ENCODE peak calls at places on chromosomes 6 and 20, in ten cellular contexts. V is GM04504, Y is AG08395, H is lower lobe of right lung, G is psoas muscle, O is chondrocyte, Q is natural killer cell, D is AML-193, W is epithelial cell of esophagus, E is T-helper 2 cell. F is an unnamed sample.

GRCh38 chr6:122553697-122554096 is 56.5 kb upstream of the PKIB start:
- DNase-seq in V (no peak), Y (no peak), H (no peak), G (no peak), O (no peak), Q (no peak), D (no peak), W (no peak), E (no peak), F (no peak)

GRCh38 chr6:4518506-4518905 is 257.7 kb upstream of the CDYL start:
- DNase-seq in V (peak; percentile 19), Y (peak; percentile 22), H (no peak), G (no peak), O (no peak), Q (no peak), D (no peak), W (peak; percentile 32), E (no peak), F (no peak)

GRCh38 chr6:133317704-133318103 is 76.5 kb downstream of the EYA4 start:
- DNase-seq in V (no peak), Y (no peak), H (no peak), G (no peak), O (no peak), Q (no peak), D (no peak), W (no peak), E (no peak), F (no peak)

GRCh38 chr6:106163966-106164877 is 78.1 kb downstream of the PRDM1 start:
- DNase-seq in V (peak; percentile 79), Y (peak; percentile 70), H (no peak), G (no peak), O (no peak), Q (peak; percentile 64), D (peak; percentile 97), W (peak; percentile 31), E (no peak), F (peak; percentile 4)

GRCh38 chr6:126720326-126720725 is 380.4 kb downstream of the CENPW start:
- DNase-seq in V (no peak), Y (no peak), H (no peak), G (no peak), O (no peak), Q (no peak), D (no peak), W (no peak), E (no peak), F (no peak)

GRCh38 chr20:6007094-6007528 is 46.7 kb downstream of the LRRN4 start:
- DNase-seq in V (no peak), Y (no peak), H (no peak), G (no peak), O (no peak), Q (no peak), D (peak; percentile 4), W (no peak), E (no peak), F (no peak)

GRCh38 chr20:11949711-11950110 is 32.0 kb downstream of the BTBD3 start:
- DNase-seq in V (no peak), Y (no peak), H (no peak), G (no peak), O (no peak), Q (no peak), D (no peak), W (no peak), E (no peak), F (no peak)

GRCh38 chr20:7924692-7925091 is 15.6 kb downstream of the HAO1 start:
- DNase-seq in V (peak; percentile 74), Y (peak; percentile 76), H (no peak), G (no peak), O (no peak), Q (no peak), D (peak; percentile 62), W (peak; percentile 90), E (no peak), F (no peak)

GRCh38 chr6:21628162-21628561 is 34.6 kb downstream of the SOX4 start:
- DNase-seq in V (no peak), Y (no peak), H (no peak), G (no peak), O (no peak), Q (no peak), D (no peak), W (no peak), E (no peak), F (no peak)

GRCh38 chr6:2970034-2970685 is 1.2 kb downstream of the SERPINB6 start:
- DNase-seq in V (no peak), Y (no peak), H (no peak), G (no peak), O (no peak), Q (no peak), D (no peak), W (no peak), E (no peak), F (no peak)

GRCh38 chr6:3796396-3796795 is 44.9 kb upstream of the PXDC1 start:
- DNase-seq in V (no peak), Y (no peak), H (no peak), G (peak; percentile 28), O (no peak), Q (no peak), D (no peak), W (peak; percentile 79), E (no peak), F (no peak)

GRCh38 chr20:5000263-5001173 is 792 bp downstream of the SLC23A2 start:
- DNase-seq in V (peak; percentile 3), Y (peak; percentile 53), H (peak; percentile 65), G (peak; percentile 50), O (no peak), Q (peak; percentile 22), D (peak; percentile 19), W (no peak), E (peak; percentile 13), F (no peak)

GRCh38 chr6:128657181-128657580 is 136.8 kb upstream of the PTPRK start:
- DNase-seq in V (no peak), Y (peak; percentile 4), H (no peak), G (no peak), O (no peak), Q (no peak), D (no peak), W (no peak), E (no peak), F (no peak)

GRCh38 chr6:88842320-88842719 is 121.1 kb downstream of the RNGTT start:
- DNase-seq in V (no peak), Y (no peak), H (no peak), G (no peak), O (no peak), Q (no peak), D (no peak), W (no peak), E (no peak), F (no peak)

GRCh38 chr6:44462797-44463770 is 75.6 kb downstream of the CDC5L start:
- DNase-seq in V (no peak), Y (no peak), H (no peak), G (no peak), O (no peak), Q (no peak), D (no peak), W (no peak), E (no peak), F (no peak)

GRCh38 chr20:47662483-47663353 is 122.6 kb downstream of the SULF2 start:
- DNase-seq in V (no peak), Y (no peak), H (no peak), G (no peak), O (no peak), Q (no peak), D (no peak), W (no peak), E (no peak), F (no peak)

GRCh38 chr6:107491059-107491609 is 1.2 kb downstream of the SOBP start:
- DNase-seq in V (no peak), Y (peak; percentile 25), H (peak; percentile 63), G (peak; percentile 75), O (peak; percentile 90), Q (no peak), D (no peak), W (peak; percentile 18), E (peak; percentile 3), F (no peak)

GRCh38 chr6:31736768-31737314 is 511 bp upstream of the CLIC1 start:
- DNase-seq in V (no peak), Y (no peak), H (no peak), G (no peak), O (no peak), Q (no peak), D (no peak), W (no peak), E (no peak), F (no peak)

GRCh38 chr20:5212897-5213296 is 86.1 kb downstream of the CDS2 start:
- DNase-seq in V (no peak), Y (no peak), H (no peak), G (no peak), O (no peak), Q (no peak), D (no peak), W (no peak), E (no peak), F (no peak)

GRCh38 chr6:26223213-26223612 is 136.0 kb downstream of the HFE start:
- DNase-seq in V (no peak), Y (no peak), H (no peak), G (no peak), O (no peak), Q (no peak), D (no peak), W (peak; percentile 31), E (no peak), F (no peak)

GRCh38 chr20:41643504-41643938 is 25.3 kb upstream of the CHD6 start:
- DNase-seq in V (no peak), Y (peak; percentile 4), H (peak; percentile 66), G (no peak), O (no peak), Q (no peak), D (no peak), W (peak; percentile 71), E (no peak), F (no peak)

GRCh38 chr6:33815854-33816253 is 12.1 kb upstream of the MLN start:
- DNase-seq in V (no peak), Y (peak; percentile 34), H (peak; percentile 35), G (no peak), O (peak; percentile 24), Q (no peak), D (peak; percentile 36), W (peak; percentile 21), E (no peak), F (no peak)

GRCh38 chr6:31657406-31658157 is 1.9 kb downstream of the APOM start:
- DNase-seq in V (no peak), Y (no peak), H (no peak), G (no peak), O (no peak), Q (no peak), D (no peak), W (no peak), E (no peak), F (no peak)

GRCh38 chr6:96823743-96824142 is 13.5 kb downstream of the GPR63 start:
- DNase-seq in V (no peak), Y (no peak), H (no peak), G (no peak), O (no peak), Q (no peak), D (no peak), W (peak; percentile 60), E (no peak), F (no peak)

GRCh38 chr20:50848846-50849673 is 54.2 kb downstream of the BCAS4 start:
- DNase-seq in V (no peak), Y (no peak), H (no peak), G (no peak), O (no peak), Q (no peak), D (no peak), W (no peak), E (no peak), F (no peak)